ENCODE peak calls at places on chromosomes 16 and 17, in six cellular contexts. K, O, A, E, G and V are unnamed samples.

GRCh38 chr17:34386343-34386924 is 23.4 kb upstream of the CCL1 start:
- DNase-seq in K (no peak), O (no peak), A (no peak), G (no peak), E (no peak), V (no peak)

GRCh38 chr17:46888727-46889126 is 34.2 kb upstream of the GOSR2 start:
- DNase-seq in G (no peak), K (no peak), O (no peak), E (no peak), A (no peak), V (no peak)

GRCh38 chr17:33667052-33667509 is 374.0 kb upstream of the ASIC2 start:
- DNase-seq in G (no peak), K (no peak), E (no peak), A (no peak), O (no peak), V (no peak)

GRCh38 chr17:65191805-65192740 is 54.9 kb downstream of the RGS9 start:
- DNase-seq in K (peak), G (peak), O (peak), E (peak), A (no peak), V (no peak)

GRCh38 chr17:18191071-18191667 is 7.5 kb downstream of the ALKBH5 start:
- DNase-seq in K (peak), O (no peak), G (no peak), A (no peak), E (no peak), V (no peak)

GRCh38 chr17:45052052-45052772 is 780 bp upstream of the DCAKD start:
- DNase-seq in G (peak), K (no peak), E (peak), O (no peak), A (no peak), V (no peak)

GRCh38 chr17:4839965-4840892 is 7.1 kb downstream of the MINK1 start:
- DNase-seq in E (no peak), G (no peak), K (no peak), A (no peak), O (peak), V (no peak)

GRCh38 chr17:74805543-74805991 is 29.4 kb upstream of the NAT9 start:
- DNase-seq in K (no peak), A (no peak), O (no peak), E (no peak), G (no peak), V (no peak)

GRCh38 chr17:39975801-39976200 is 4.8 kb upstream of the PSMD3 start:
- DNase-seq in A (no peak), O (no peak), G (no peak), E (no peak), K (no peak), V (no peak)

GRCh38 chr17:2854662-2855061 is 58.4 kb downstream of the RAP1GAP2 start:
- DNase-seq in K (no peak), G (no peak), E (no peak), O (no peak), A (no peak), V (no peak)

GRCh38 chr17:71057448-71057847 is 888.1 kb downstream of the KCNJ2 start:
- DNase-seq in G (no peak), O (no peak), K (peak), E (no peak), A (no peak), V (no peak)

GRCh38 chr16:85173981-85174751 is 61.9 kb upstream of the CIBAR2 start:
- DNase-seq in K (peak), G (no peak), A (peak), O (peak), E (no peak), V (no peak)

GRCh38 chr17:10144976-10145375 is 53.4 kb downstream of the GAS7 start:
- DNase-seq in K (no peak), G (no peak), E (no peak), A (no peak), O (no peak), V (no peak)

GRCh38 chr17:13704333-13704732 is 102.6 kb upstream of the HS3ST3A1 start:
- DNase-seq in O (peak), A (peak), K (peak), G (no peak), E (no peak), V (no peak)

GRCh38 chr16:80705596-80705995 is 98.8 kb downstream of the CDYL2 start:
- DNase-seq in E (no peak), G (no peak), O (no peak), K (no peak), A (no peak), V (no peak)